ENCODE peak calls at places on chromosomes 7 and 10, in five cellular contexts. One of them, this sample, is unnamed.

GRCh38 chr7:84069036-84069435 is 125.6 kb downstream of the SEMA3A start:
- DNase-seq in LoVo: no peak
- DNase-seq in HFFc6: no peak
- DNase-seq in stimulated activated CD8-positive, alpha-beta memory T cell treated with anti-CD3 and anti-CD28 coated beads, Interleukin-7, amount 100 ng/mL, for 1 hour: no peak
- DNase-seq in activated CD8-positive, alpha-beta memory T cell treated with anti-CD3 and anti-CD28 coated beads for 4 hours: no peak
- DNase-seq in this sample: peak

GRCh38 chr7:49852619-49853462 is 79.4 kb downstream of the VWC2 start:
- DNase-seq in LoVo: peak
- DNase-seq in HFFc6: peak
- DNase-seq in stimulated activated CD8-positive, alpha-beta memory T cell treated with anti-CD3 and anti-CD28 coated beads, Interleukin-7, amount 100 ng/mL, for 1 hour: no peak
- DNase-seq in activated CD8-positive, alpha-beta memory T cell treated with anti-CD3 and anti-CD28 coated beads for 4 hours: no peak
- DNase-seq in this sample: no peak

GRCh38 chr7:84117304-84117703 is 77.3 kb downstream of the SEMA3A start:
- DNase-seq in LoVo: no peak
- DNase-seq in HFFc6: no peak
- DNase-seq in stimulated activated CD8-positive, alpha-beta memory T cell treated with anti-CD3 and anti-CD28 coated beads, Interleukin-7, amount 100 ng/mL, for 1 hour: no peak
- DNase-seq in activated CD8-positive, alpha-beta memory T cell treated with anti-CD3 and anti-CD28 coated beads for 4 hours: no peak
- DNase-seq in this sample: no peak

GRCh38 chr10:67088035-67088434 is 162.2 kb downstream of the LRRTM3 start:
- DNase-seq in LoVo: no peak
- DNase-seq in HFFc6: no peak
- DNase-seq in stimulated activated CD8-positive, alpha-beta memory T cell treated with anti-CD3 and anti-CD28 coated beads, Interleukin-7, amount 100 ng/mL, for 1 hour: no peak
- DNase-seq in activated CD8-positive, alpha-beta memory T cell treated with anti-CD3 and anti-CD28 coated beads for 4 hours: no peak
- DNase-seq in this sample: no peak

GRCh38 chr7:66957595-66958290 is 36.7 kb downstream of the TMEM248 start:
- DNase-seq in LoVo: no peak
- DNase-seq in HFFc6: peak
- DNase-seq in stimulated activated CD8-positive, alpha-beta memory T cell treated with anti-CD3 and anti-CD28 coated beads, Interleukin-7, amount 100 ng/mL, for 1 hour: no peak
- DNase-seq in activated CD8-positive, alpha-beta memory T cell treated with anti-CD3 and anti-CD28 coated beads for 4 hours: no peak
- DNase-seq in this sample: no peak

GRCh38 chr7:123643495-123644428 is 11.9 kb upstream of the LMOD2 start:
- DNase-seq in LoVo: peak
- DNase-seq in HFFc6: peak
- DNase-seq in stimulated activated CD8-positive, alpha-beta memory T cell treated with anti-CD3 and anti-CD28 coated beads, Interleukin-7, amount 100 ng/mL, for 1 hour: no peak
- DNase-seq in activated CD8-positive, alpha-beta memory T cell treated with anti-CD3 and anti-CD28 coated beads for 4 hours: no peak
- DNase-seq in this sample: peak

GRCh38 chr10:42576338-42576737 is 62.0 kb downstream of the ZNF33B start:
- DNase-seq in LoVo: no peak
- DNase-seq in HFFc6: no peak
- DNase-seq in stimulated activated CD8-positive, alpha-beta memory T cell treated with anti-CD3 and anti-CD28 coated beads, Interleukin-7, amount 100 ng/mL, for 1 hour: no peak
- DNase-seq in activated CD8-positive, alpha-beta memory T cell treated with anti-CD3 and anti-CD28 coated beads for 4 hours: no peak
- DNase-seq in this sample: no peak

GRCh38 chr7:116527521-116527920 is 2.7 kb downstream of the CAV1 start:
- DNase-seq in LoVo: no peak
- DNase-seq in HFFc6: no peak
- DNase-seq in stimulated activated CD8-positive, alpha-beta memory T cell treated with anti-CD3 and anti-CD28 coated beads, Interleukin-7, amount 100 ng/mL, for 1 hour: no peak
- DNase-seq in activated CD8-positive, alpha-beta memory T cell treated with anti-CD3 and anti-CD28 coated beads for 4 hours: no peak
- DNase-seq in this sample: no peak

GRCh38 chr10:80163741-80164341 is 31.3 kb downstream of the PLAC9 start:
- DNase-seq in LoVo: peak
- DNase-seq in HFFc6: peak
- DNase-seq in stimulated activated CD8-positive, alpha-beta memory T cell treated with anti-CD3 and anti-CD28 coated beads, Interleukin-7, amount 100 ng/mL, for 1 hour: no peak
- DNase-seq in activated CD8-positive, alpha-beta memory T cell treated with anti-CD3 and anti-CD28 coated beads for 4 hours: no peak
- DNase-seq in this sample: peak

GRCh38 chr10:123995082-123995460 is 98.3 kb downstream of the CHST15 start:
- DNase-seq in LoVo: no peak
- DNase-seq in HFFc6: no peak
- DNase-seq in stimulated activated CD8-positive, alpha-beta memory T cell treated with anti-CD3 and anti-CD28 coated beads, Interleukin-7, amount 100 ng/mL, for 1 hour: no peak
- DNase-seq in activated CD8-positive, alpha-beta memory T cell treated with anti-CD3 and anti-CD28 coated beads for 4 hours: no peak
- DNase-seq in this sample: no peak

GRCh38 chr10:17644485-17644964 is 574 bp downstream of the STAM start:
- DNase-seq in LoVo: no peak
- DNase-seq in HFFc6: peak
- DNase-seq in stimulated activated CD8-positive, alpha-beta memory T cell treated with anti-CD3 and anti-CD28 coated beads, Interleukin-7, amount 100 ng/mL, for 1 hour: no peak
- DNase-seq in activated CD8-positive, alpha-beta memory T cell treated with anti-CD3 and anti-CD28 coated beads for 4 hours: no peak
- DNase-seq in this sample: no peak

GRCh38 chr10:17454181-17454800 is at the start of gene ST8SIA6:
- DNase-seq in LoVo: peak
- DNase-seq in HFFc6: peak
- DNase-seq in stimulated activated CD8-positive, alpha-beta memory T cell treated with anti-CD3 and anti-CD28 coated beads, Interleukin-7, amount 100 ng/mL, for 1 hour: peak
- DNase-seq in activated CD8-positive, alpha-beta memory T cell treated with anti-CD3 and anti-CD28 coated beads for 4 hours: no peak
- DNase-seq in this sample: no peak

GRCh38 chr10:119090968-119091367 is 10.4 kb upstream of the EIF3A start:
- DNase-seq in LoVo: peak
- DNase-seq in HFFc6: peak
- DNase-seq in stimulated activated CD8-positive, alpha-beta memory T cell treated with anti-CD3 and anti-CD28 coated beads, Interleukin-7, amount 100 ng/mL, for 1 hour: no peak
- DNase-seq in activated CD8-positive, alpha-beta memory T cell treated with anti-CD3 and anti-CD28 coated beads for 4 hours: no peak
- DNase-seq in this sample: peak

GRCh38 chr7:72430531-72430930 is 18.4 kb upstream of the CALN1 start:
- DNase-seq in LoVo: no peak
- DNase-seq in HFFc6: no peak
- DNase-seq in stimulated activated CD8-positive, alpha-beta memory T cell treated with anti-CD3 and anti-CD28 coated beads, Interleukin-7, amount 100 ng/mL, for 1 hour: no peak
- DNase-seq in activated CD8-positive, alpha-beta memory T cell treated with anti-CD3 and anti-CD28 coated beads for 4 hours: no peak
- DNase-seq in this sample: no peak

GRCh38 chr10:72729528-72729927 is 37.6 kb downstream of the MCU start:
- DNase-seq in LoVo: no peak
- DNase-seq in HFFc6: no peak
- DNase-seq in stimulated activated CD8-positive, alpha-beta memory T cell treated with anti-CD3 and anti-CD28 coated beads, Interleukin-7, amount 100 ng/mL, for 1 hour: no peak
- DNase-seq in activated CD8-positive, alpha-beta memory T cell treated with anti-CD3 and anti-CD28 coated beads for 4 hours: no peak
- DNase-seq in this sample: peak

GRCh38 chr10:59387951-59388431 is 25.6 kb upstream of the FAM13C start:
- DNase-seq in LoVo: peak
- DNase-seq in HFFc6: peak
- DNase-seq in stimulated activated CD8-positive, alpha-beta memory T cell treated with anti-CD3 and anti-CD28 coated beads, Interleukin-7, amount 100 ng/mL, for 1 hour: no peak
- DNase-seq in activated CD8-positive, alpha-beta memory T cell treated with anti-CD3 and anti-CD28 coated beads for 4 hours: no peak
- DNase-seq in this sample: peak

GRCh38 chr7:44432381-44432977 is 58.0 kb downstream of the NUDCD3 start:
- DNase-seq in LoVo: no peak
- DNase-seq in HFFc6: no peak
- DNase-seq in stimulated activated CD8-positive, alpha-beta memory T cell treated with anti-CD3 and anti-CD28 coated beads, Interleukin-7, amount 100 ng/mL, for 1 hour: no peak
- DNase-seq in activated CD8-positive, alpha-beta memory T cell treated with anti-CD3 and anti-CD28 coated beads for 4 hours: no peak
- DNase-seq in this sample: no peak

GRCh38 chr7:149196151-149196704 is 882 bp downstream of the ZNF282 start:
- DNase-seq in LoVo: no peak
- DNase-seq in HFFc6: no peak
- DNase-seq in stimulated activated CD8-positive, alpha-beta memory T cell treated with anti-CD3 and anti-CD28 coated beads, Interleukin-7, amount 100 ng/mL, for 1 hour: no peak
- DNase-seq in activated CD8-positive, alpha-beta memory T cell treated with anti-CD3 and anti-CD28 coated beads for 4 hours: no peak
- DNase-seq in this sample: no peak

GRCh38 chr10:21529236-21529910 is 3.9 kb upstream of the SKIDA1 start:
- DNase-seq in LoVo: no peak
- DNase-seq in HFFc6: no peak
- DNase-seq in stimulated activated CD8-positive, alpha-beta memory T cell treated with anti-CD3 and anti-CD28 coated beads, Interleukin-7, amount 100 ng/mL, for 1 hour: no peak
- DNase-seq in activated CD8-positive, alpha-beta memory T cell treated with anti-CD3 and anti-CD28 coated beads for 4 hours: no peak
- DNase-seq in this sample: no peak

This sample was measured in NCI-H226.